ENCODE peak calls at places on chromosomes 7 and 10, in ten cellular contexts. One of them, this sample, is unnamed. For H3K4me1, the result is how much of the 10 kb centered on the place peaks cover.

GRCh38 chr10:2392145-2392812 is 655.0 kb upstream of the ADARB2 start:
- DNase-seq in mammary epithelial cell: no peak
- DNase-seq in CD4-positive, CD25-positive, alpha-beta regulatory T cell: no peak
- DNase-seq in tibial nerve: no peak
- DNase-seq in SK-N-SH: peak
- DNase-seq in GM23248: no peak
- DNase-seq in transverse colon: no peak
- DNase-seq in Panc1: no peak
- DNase-seq in MM.1S: no peak
- DNase-seq in neuronal stem cell: no peak
- DNase-seq in this sample: no peak

GRCh38 chr10:11012476-11012875 is 5.2 kb upstream of the CELF2 start:
- DNase-seq in mammary epithelial cell: no peak
- DNase-seq in CD4-positive, CD25-positive, alpha-beta regulatory T cell: no peak
- DNase-seq in tibial nerve: no peak
- DNase-seq in SK-N-SH: no peak
- DNase-seq in GM23248: no peak
- DNase-seq in transverse colon: no peak
- DNase-seq in Panc1: no peak
- DNase-seq in MM.1S: no peak
- DNase-seq in neuronal stem cell: no peak
- DNase-seq in this sample: no peak

GRCh38 chr10:100828744-100829102 is 83.3 kb downstream of the PAX2 start:
- DNase-seq in mammary epithelial cell: no peak
- DNase-seq in CD4-positive, CD25-positive, alpha-beta regulatory T cell: peak
- DNase-seq in tibial nerve: no peak
- DNase-seq in SK-N-SH: peak
- DNase-seq in GM23248: peak
- DNase-seq in transverse colon: no peak
- DNase-seq in Panc1: no peak
- DNase-seq in MM.1S: peak
- DNase-seq in neuronal stem cell: no peak
- DNase-seq in this sample: no peak

GRCh38 chr7:50349963-50350944 is 45.7 kb downstream of the IKZF1 start:
- DNase-seq in mammary epithelial cell: no peak
- DNase-seq in CD4-positive, CD25-positive, alpha-beta regulatory T cell: peak
- DNase-seq in tibial nerve: no peak
- DNase-seq in SK-N-SH: no peak
- DNase-seq in GM23248: no peak
- DNase-seq in transverse colon: no peak
- DNase-seq in Panc1: no peak
- DNase-seq in MM.1S: no peak
- DNase-seq in neuronal stem cell: no peak
- DNase-seq in this sample: no peak

GRCh38 chr10:116857156-116857555 is 7.9 kb downstream of the ENO4 start:
- DNase-seq in mammary epithelial cell: no peak
- DNase-seq in CD4-positive, CD25-positive, alpha-beta regulatory T cell: no peak
- DNase-seq in tibial nerve: no peak
- DNase-seq in SK-N-SH: no peak
- DNase-seq in GM23248: no peak
- DNase-seq in transverse colon: no peak
- DNase-seq in Panc1: no peak
- DNase-seq in MM.1S: no peak
- DNase-seq in neuronal stem cell: no peak
- DNase-seq in this sample: no peak

GRCh38 chr7:17131060-17131345 is 167.4 kb upstream of the AHR start:
- DNase-seq in mammary epithelial cell: no peak
- DNase-seq in CD4-positive, CD25-positive, alpha-beta regulatory T cell: no peak
- DNase-seq in tibial nerve: no peak
- DNase-seq in SK-N-SH: no peak
- DNase-seq in GM23248: no peak
- DNase-seq in transverse colon: no peak
- DNase-seq in Panc1: no peak
- DNase-seq in MM.1S: no peak
- DNase-seq in neuronal stem cell: no peak
- DNase-seq in this sample: no peak

GRCh38 chr7:128954830-128955797 is 17.4 kb downstream of the IRF5 start:
- DNase-seq in mammary epithelial cell: peak
- DNase-seq in CD4-positive, CD25-positive, alpha-beta regulatory T cell: no peak
- DNase-seq in tibial nerve: no peak
- DNase-seq in SK-N-SH: peak
- DNase-seq in GM23248: peak
- DNase-seq in transverse colon: no peak
- DNase-seq in Panc1: no peak
- DNase-seq in MM.1S: peak
- DNase-seq in neuronal stem cell: no peak
- DNase-seq in this sample: no peak

GRCh38 chr10:20877986-20878979 is 18.8 kb downstream of the NEBL start:
- DNase-seq in mammary epithelial cell: peak
- DNase-seq in CD4-positive, CD25-positive, alpha-beta regulatory T cell: no peak
- DNase-seq in tibial nerve: no peak
- DNase-seq in SK-N-SH: peak
- DNase-seq in GM23248: peak
- DNase-seq in transverse colon: no peak
- DNase-seq in Panc1: no peak
- DNase-seq in MM.1S: no peak
- DNase-seq in neuronal stem cell: no peak
- DNase-seq in this sample: no peak

GRCh38 chr10:5317547-5318107 is 47.1 kb upstream of the UCN3 start:
- DNase-seq in mammary epithelial cell: peak
- DNase-seq in CD4-positive, CD25-positive, alpha-beta regulatory T cell: peak
- DNase-seq in tibial nerve: no peak
- DNase-seq in SK-N-SH: no peak
- DNase-seq in GM23248: peak
- DNase-seq in transverse colon: no peak
- DNase-seq in Panc1: peak
- DNase-seq in MM.1S: no peak
- DNase-seq in neuronal stem cell: no peak
- DNase-seq in this sample: no peak

DNA sequence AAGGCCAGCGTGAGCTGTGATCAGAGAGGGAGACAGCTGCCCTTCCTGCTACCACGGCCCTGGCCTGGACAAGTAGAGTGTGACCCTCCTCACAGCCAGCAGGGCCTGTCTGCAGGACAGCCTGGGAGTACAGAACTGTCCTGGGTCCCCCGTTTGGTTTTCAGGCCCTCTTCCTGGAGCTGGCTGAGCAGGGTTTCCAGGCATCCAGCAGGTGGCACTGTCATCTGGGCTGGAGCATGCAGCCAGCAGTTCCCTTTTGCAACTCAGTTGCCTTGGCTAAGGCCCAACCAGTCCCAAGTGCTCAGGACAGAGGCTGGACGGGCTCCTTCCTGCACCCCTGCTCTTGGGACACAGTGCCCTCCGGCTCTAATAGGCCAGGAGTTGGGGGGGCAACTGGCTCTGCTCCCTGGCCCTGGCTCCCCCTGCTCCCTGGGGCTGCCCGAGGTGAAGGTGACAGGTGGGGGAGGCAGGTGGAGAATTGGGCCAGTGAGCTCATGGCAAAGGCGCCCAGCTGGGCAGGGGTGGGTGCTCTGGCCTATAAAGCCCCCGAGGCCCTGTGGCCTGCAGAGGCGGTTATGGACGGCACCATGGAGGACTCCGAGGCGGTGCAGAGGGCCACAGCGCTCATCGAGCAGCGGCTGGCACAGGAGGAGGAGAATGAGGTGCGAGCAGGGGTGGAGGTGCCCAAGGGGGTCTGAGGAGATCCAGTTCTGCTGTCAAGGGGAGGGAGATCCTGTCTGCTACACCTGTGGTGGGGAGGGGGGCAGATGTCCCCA is at the start of gene ANKRD2:
- DNase-seq in mammary epithelial cell: peak
- DNase-seq in CD4-positive, CD25-positive, alpha-beta regulatory T cell: peak
- DNase-seq in tibial nerve: peak
- DNase-seq in SK-N-SH: peak
- DNase-seq in GM23248: peak
- DNase-seq in transverse colon: peak
- DNase-seq in Panc1: peak
- DNase-seq in MM.1S: peak
- DNase-seq in neuronal stem cell: peak
- DNase-seq in this sample: peak
- H3K4me1 ChIP-seq in mammary epithelial cell: half or more
- H3K4me1 ChIP-seq in CD4-positive, CD25-positive, alpha-beta regulatory T cell: under half
- H3K4me1 ChIP-seq in tibial nerve: under half
- H3K4me1 ChIP-seq in SK-N-SH: under half
- H3K4me1 ChIP-seq in GM23248: under half
- H3K4me1 ChIP-seq in transverse colon: under half
- H3K4me1 ChIP-seq in Panc1: half or more
- H3K4me1 ChIP-seq in MM.1S: under half
- H3K4me1 ChIP-seq in neuronal stem cell: under half
- H3K4me1 ChIP-seq in this sample: under half

DNA sequence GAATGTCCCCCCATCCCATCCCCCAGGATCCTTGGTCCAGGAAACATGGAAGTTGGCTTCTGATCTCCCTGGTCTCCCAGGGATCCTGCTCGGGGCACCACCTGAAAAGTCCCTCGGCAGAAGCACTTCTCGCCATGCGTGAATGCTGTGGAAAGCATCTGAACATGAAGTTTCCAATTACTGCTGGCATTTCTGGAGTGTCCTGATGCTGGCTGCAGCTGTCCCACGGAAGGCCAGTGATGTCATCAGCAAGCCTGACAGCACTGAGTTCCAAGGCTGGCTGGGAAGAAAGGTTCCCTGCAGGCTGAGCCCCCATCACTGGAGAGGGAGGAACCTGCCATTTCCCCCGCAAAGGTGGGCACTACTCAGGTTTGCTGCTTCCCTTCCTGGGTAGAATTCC is 71.4 kb downstream of the KCNMA1 start:
- DNase-seq in mammary epithelial cell: no peak
- DNase-seq in CD4-positive, CD25-positive, alpha-beta regulatory T cell: no peak
- DNase-seq in tibial nerve: no peak
- DNase-seq in SK-N-SH: no peak
- DNase-seq in GM23248: peak
- DNase-seq in transverse colon: no peak
- DNase-seq in Panc1: no peak
- DNase-seq in MM.1S: no peak
- DNase-seq in neuronal stem cell: no peak
- DNase-seq in this sample: no peak
- H3K4me1 ChIP-seq in mammary epithelial cell: under half
- H3K4me1 ChIP-seq in CD4-positive, CD25-positive, alpha-beta regulatory T cell: under half
- H3K4me1 ChIP-seq in tibial nerve: under half
- H3K4me1 ChIP-seq in SK-N-SH: under half
- H3K4me1 ChIP-seq in GM23248: under half
- H3K4me1 ChIP-seq in transverse colon: half or more
- H3K4me1 ChIP-seq in Panc1: half or more
- H3K4me1 ChIP-seq in MM.1S: under half
- H3K4me1 ChIP-seq in neuronal stem cell: under half
- H3K4me1 ChIP-seq in this sample: under half

GRCh38 chr7:73712773-73713172 is 6.7 kb downstream of the STX1A start:
- DNase-seq in mammary epithelial cell: no peak
- DNase-seq in CD4-positive, CD25-positive, alpha-beta regulatory T cell: no peak
- DNase-seq in tibial nerve: no peak
- DNase-seq in SK-N-SH: no peak
- DNase-seq in GM23248: no peak
- DNase-seq in transverse colon: no peak
- DNase-seq in Panc1: no peak
- DNase-seq in MM.1S: no peak
- DNase-seq in neuronal stem cell: no peak
- DNase-seq in this sample: no peak
- H3K4me1 ChIP-seq in mammary epithelial cell: under half
- H3K4me1 ChIP-seq in CD4-positive, CD25-positive, alpha-beta regulatory T cell: under half
- H3K4me1 ChIP-seq in tibial nerve: under half
- H3K4me1 ChIP-seq in SK-N-SH: under half
- H3K4me1 ChIP-seq in GM23248: under half
- H3K4me1 ChIP-seq in transverse colon: under half
- H3K4me1 ChIP-seq in Panc1: half or more
- H3K4me1 ChIP-seq in MM.1S: under half
- H3K4me1 ChIP-seq in neuronal stem cell: under half
- H3K4me1 ChIP-seq in this sample: under half

GRCh38 chr7:28042721-28043120 is 137.9 kb downstream of the JAZF1 start:
- DNase-seq in mammary epithelial cell: peak
- DNase-seq in CD4-positive, CD25-positive, alpha-beta regulatory T cell: no peak
- DNase-seq in tibial nerve: no peak
- DNase-seq in SK-N-SH: no peak
- DNase-seq in GM23248: no peak
- DNase-seq in transverse colon: no peak
- DNase-seq in Panc1: no peak
- DNase-seq in MM.1S: no peak
- DNase-seq in neuronal stem cell: no peak
- DNase-seq in this sample: no peak

GRCh38 chr7:28037220-28038010 is 143.2 kb downstream of the JAZF1 start:
- DNase-seq in mammary epithelial cell: peak
- DNase-seq in CD4-positive, CD25-positive, alpha-beta regulatory T cell: peak
- DNase-seq in tibial nerve: no peak
- DNase-seq in SK-N-SH: no peak
- DNase-seq in GM23248: peak
- DNase-seq in transverse colon: no peak
- DNase-seq in Panc1: peak
- DNase-seq in MM.1S: no peak
- DNase-seq in neuronal stem cell: no peak
- DNase-seq in this sample: no peak

GRCh38 chr7:28036748-28037147 is 143.8 kb downstream of the JAZF1 start:
- DNase-seq in mammary epithelial cell: peak
- DNase-seq in CD4-positive, CD25-positive, alpha-beta regulatory T cell: no peak
- DNase-seq in tibial nerve: no peak
- DNase-seq in SK-N-SH: no peak
- DNase-seq in GM23248: peak
- DNase-seq in transverse colon: no peak
- DNase-seq in Panc1: no peak
- DNase-seq in MM.1S: no peak
- DNase-seq in neuronal stem cell: no peak
- DNase-seq in this sample: no peak

GRCh38 chr7:28041508-28042314 is 138.9 kb downstream of the JAZF1 start:
- DNase-seq in mammary epithelial cell: peak
- DNase-seq in CD4-positive, CD25-positive, alpha-beta regulatory T cell: no peak
- DNase-seq in tibial nerve: no peak
- DNase-seq in SK-N-SH: no peak
- DNase-seq in GM23248: peak
- DNase-seq in transverse colon: no peak
- DNase-seq in Panc1: no peak
- DNase-seq in MM.1S: no peak
- DNase-seq in neuronal stem cell: no peak
- DNase-seq in this sample: no peak

GRCh38 chr7:28038175-28038855 is 142.3 kb downstream of the JAZF1 start:
- DNase-seq in mammary epithelial cell: no peak
- DNase-seq in CD4-positive, CD25-positive, alpha-beta regulatory T cell: no peak
- DNase-seq in tibial nerve: no peak
- DNase-seq in SK-N-SH: no peak
- DNase-seq in GM23248: peak
- DNase-seq in transverse colon: no peak
- DNase-seq in Panc1: no peak
- DNase-seq in MM.1S: no peak
- DNase-seq in neuronal stem cell: no peak
- DNase-seq in this sample: no peak
- H3K4me1 ChIP-seq in mammary epithelial cell: half or more
- H3K4me1 ChIP-seq in CD4-positive, CD25-positive, alpha-beta regulatory T cell: under half
- H3K4me1 ChIP-seq in tibial nerve: under half
- H3K4me1 ChIP-seq in SK-N-SH: under half
- H3K4me1 ChIP-seq in GM23248: half or more
- H3K4me1 ChIP-seq in transverse colon: under half
- H3K4me1 ChIP-seq in Panc1: half or more
- H3K4me1 ChIP-seq in MM.1S: under half
- H3K4me1 ChIP-seq in neuronal stem cell: under half
- H3K4me1 ChIP-seq in this sample: under half

This sample was measured in iPS DF 6.9.